ENCODE peak calls at places on chromosomes 13 and 19, in four cellular contexts. O is activated CD4-positive, alpha-beta T cell treated with anti-CD3 and anti-CD28 coated beads, Interleukin-2, amount 50 U/mL, for 1 hour; C is left ventricle myocardium inferior; Q is fibroblast of villous mesenchyme. J is an unnamed sample.

GRCh38 chr13:109738298-109738746 is 48.1 kb downstream of the IRS2 start:
- DNase-seq in O (no peak), C (no peak), Q (no peak), J (no peak)

GRCh38 chr13:40352807-40353562 is 313.5 kb downstream of the FOXO1 start:
- DNase-seq in O (no peak), C (no peak), Q (peak), J (no peak)

GRCh38 chr13:86864376-86864775 is 806.8 kb upstream of the SLITRK5 start:
- DNase-seq in O (no peak), C (no peak), Q (no peak), J (no peak)

GRCh38 chr13:66087149-66087780 is 1142.9 kb downstream of the PCDH9 start:
- DNase-seq in O (no peak), C (no peak), Q (no peak), J (no peak)

GRCh38 chr19:50311723-50312635 is 17.2 kb downstream of the KCNC3 start:
- DNase-seq in O (no peak), C (no peak), Q (no peak), J (no peak)

GRCh38 chr13:94163535-94163934 is 315.9 kb downstream of the DCT start:
- DNase-seq in O (no peak), C (no peak), Q (no peak), J (no peak)

GRCh38 chr19:40225440-40226305 is 816 bp downstream of the CCNP start:
- DNase-seq in O (no peak), C (no peak), Q (peak), J (no peak)

GRCh38 chr19:1492474-1493006 is 1.6 kb downstream of the REEP6 start:
- DNase-seq in O (no peak), C (no peak), Q (no peak), J (no peak)

GRCh38 chr19:1026189-1027019 is at the start of gene CNN2:
- DNase-seq in O (peak), C (peak), Q (peak), J (peak)

GRCh38 chr19:42323852-42324654 is 1.4 kb upstream of the MEGF8 start:
- DNase-seq in O (peak), C (no peak), Q (no peak), J (no peak)

GRCh38 chr13:24232474-24232873 is 72.0 kb downstream of the SPATA13 start:
- DNase-seq in O (no peak), C (no peak), Q (no peak), J (no peak)

GRCh38 chr13:40191186-40191980 is 475.1 kb downstream of the FOXO1 start:
- DNase-seq in O (no peak), C (no peak), Q (peak), J (no peak)

GRCh38 chr19:44401108-44401786 is at the start of gene ZNF285:
- DNase-seq in O (peak), C (peak), Q (peak), J (peak)

GRCh38 chr13:109712187-109712601 is 74.2 kb downstream of the IRS2 start:
- DNase-seq in O (no peak), C (no peak), Q (no peak), J (no peak)

GRCh38 chr13:110879482-110879881 is 35.4 kb downstream of the ANKRD10 start:
- DNase-seq in O (no peak), C (no peak), Q (no peak), J (no peak)

GRCh38 chr19:45567609-45568008 is 17.0 kb downstream of the OPA3 start:
- DNase-seq in O (no peak), C (no peak), Q (no peak), J (no peak)

GRCh38 chr19:38457690-38458405 is 24.4 kb downstream of the RYR1 start:
- DNase-seq in O (no peak), C (no peak), Q (no peak), J (no peak)

GRCh38 chr13:42215578-42216421 is 56.2 kb upstream of the AKAP11 start:
- DNase-seq in O (peak), C (no peak), Q (peak), J (no peak)

GRCh38 chr13:60944016-60944415 is 471.6 kb downstream of the PCDH20 start:
- DNase-seq in O (no peak), C (no peak), Q (no peak), J (no peak)

GRCh38 chr13:94419304-94419943 is 60.1 kb downstream of the DCT start:
- DNase-seq in O (no peak), C (no peak), Q (peak), J (no peak)

GRCh38 chr19:2422951-2423880 is 4.2 kb downstream of the TIMM13 start:
- DNase-seq in O (no peak), C (no peak), Q (no peak), J (no peak)

GRCh38 chr13:65508745-65509144 is 1721.4 kb downstream of the PCDH9 start:
- DNase-seq in O (no peak), C (no peak), Q (no peak), J (no peak)

GRCh38 chr19:342801-343421 is 1.7 kb downstream of the MIER2 start:
- DNase-seq in O (no peak), C (peak), Q (peak), J (peak)

J was measured in tibial nerve.